ENCODE peak calls at places on chromosome 21, in ten cellular contexts. K, J, D, X, A, Y, P, U, L and G are unnamed samples.

GRCh38 chr21:45392206-45392971 is 12.6 kb upstream of the COL18A1 start:
- DNase-seq in K (peak), J (no peak), D (no peak), X (no peak), A (no peak), Y (no peak), P (no peak), U (no peak), L (no peak), G (no peak)

GRCh38 chr21:43299441-43300277 is 127.3 kb downstream of the SIK1 start:
- DNase-seq in K (no peak), J (no peak), D (no peak), X (no peak), A (no peak), Y (no peak), P (no peak), U (no peak), L (no peak), G (no peak)

GRCh38 chr21:34072145-34073031 is 990 bp upstream of the MRPS6 start:
- DNase-seq in K (peak), J (no peak), D (no peak), X (peak), A (no peak), Y (no peak), P (no peak), U (no peak), L (peak), G (no peak)

GRCh38 chr21:31557956-31558838 is 101.3 kb upstream of the SOD1 start:
- DNase-seq in K (no peak), J (peak), D (peak), X (peak), A (peak), Y (peak), P (peak), U (no peak), L (peak), G (peak)

GRCh38 chr21:42595281-42596187 is 57.9 kb upstream of the PDE9A start:
- DNase-seq in K (no peak), J (no peak), D (no peak), X (no peak), A (no peak), Y (no peak), P (no peak), U (no peak), L (no peak), G (no peak)

GRCh38 chr21:41927727-41928409 is 25.9 kb downstream of the C2CD2 start:
- DNase-seq in K (peak), J (peak), D (peak), X (peak), A (no peak), Y (no peak), P (no peak), U (no peak), L (no peak), G (no peak)

GRCh38 chr21:39220150-39220549 is 36.9 kb upstream of the PSMG1 start:
- DNase-seq in K (no peak), J (no peak), D (no peak), X (no peak), A (no peak), Y (no peak), P (peak), U (no peak), L (no peak), G (no peak)

GRCh38 chr21:34148826-34149558 is 75.6 kb downstream of the MRPS6 start:
- DNase-seq in K (peak), J (no peak), D (no peak), X (no peak), A (no peak), Y (no peak), P (no peak), U (no peak), L (no peak), G (no peak)

GRCh38 chr21:46621457-46622182 is 13.9 kb upstream of the PRMT2 start:
- DNase-seq in K (peak), J (no peak), D (no peak), X (no peak), A (no peak), Y (no peak), P (no peak), U (no peak), L (no peak), G (no peak)

GRCh38 chr21:21165063-21165645 is 166.9 kb downstream of the NCAM2 start:
- DNase-seq in K (no peak), J (no peak), D (no peak), X (no peak), A (peak), Y (peak), P (no peak), U (no peak), L (peak), G (no peak)

GRCh38 chr21:36437745-36438128 is 42.2 kb downstream of the CLDN14 start:
- DNase-seq in K (no peak), J (no peak), D (no peak), X (no peak), A (peak), Y (peak), P (no peak), U (no peak), L (no peak), G (no peak)

GRCh38 chr21:38334866-38335265 is 78.1 kb downstream of the KCNJ15 start:
- DNase-seq in K (no peak), J (no peak), D (no peak), X (no peak), A (no peak), Y (no peak), P (no peak), U (no peak), L (no peak), G (no peak)